ENCODE peak calls at places on chromosome 20, in nine cellular contexts. M is cardiac muscle cell; W is stomach; Q is stimulated activated CD4-positive, alpha-beta T cell treated with anti-CD3 and anti-CD28 coated beads, Interleukin-12 subunit alpha, Interleukin-12 subunit beta, amount 100 ng/mL, for 4 hours; H is NCI-H345; U is NCI-H774; A is right atrium auricular region; X is substantia nigra; V is left colon. E is an unnamed sample.

GRCh38 chr20:53949319-53949839 is 121.0 kb downstream of the BCAS1 start:
- DNase-seq in M (no peak), H (no peak), A (no peak), Q (peak), W (peak), U (no peak), V (peak), X (no peak), E (no peak)

GRCh38 chr20:32019156-32019510 is 8.9 kb downstream of the CCM2L start:
- DNase-seq in H (peak), A (no peak), V (peak), X (no peak), Q (no peak), W (no peak), U (peak), M (peak), E (no peak)

GRCh38 chr20:51172558-51173428 is 149.9 kb upstream of the KCNG1 start:
- DNase-seq in H (no peak), X (no peak), V (no peak), Q (no peak), M (no peak), A (peak), W (no peak), U (no peak), E (no peak)

GRCh38 chr20:10609276-10609675 is 64.5 kb downstream of the JAG1 start:
- DNase-seq in U (no peak), M (no peak), X (no peak), Q (no peak), A (peak), V (no peak), H (no peak), W (no peak), E (no peak)

GRCh38 chr20:57573893-57574292 is 13.0 kb downstream of the PCK1 start:
- DNase-seq in H (no peak), Q (no peak), U (no peak), W (no peak), X (no peak), M (no peak), A (no peak), V (no peak), E (no peak)

GRCh38 chr20:36613974-36614373 is 8.4 kb downstream of the RAB5IF start:
- DNase-seq in M (no peak), X (no peak), H (peak), A (no peak), W (peak), V (peak), Q (no peak), U (peak), E (no peak)

GRCh38 chr20:17473662-17474061 is 57.5 kb downstream of the BFSP1 start:
- DNase-seq in M (no peak), U (no peak), X (no peak), H (no peak), V (no peak), W (no peak), A (peak), Q (no peak), E (no peak)

GRCh38 chr20:51629399-51630058 is 87.0 kb upstream of the NFATC2 start:
- DNase-seq in W (no peak), A (no peak), X (no peak), V (no peak), Q (no peak), M (no peak), H (no peak), U (no peak), E (no peak)

GRCh38 chr20:37314617-37315292 is 25.3 kb downstream of the MANBAL start:
- DNase-seq in V (no peak), X (no peak), W (no peak), U (no peak), Q (no peak), H (no peak), A (no peak), M (no peak), E (no peak)

GRCh38 chr20:57398231-57398821 is 7.1 kb downstream of the RBM38 start:
- DNase-seq in M (no peak), W (peak), A (no peak), Q (peak), H (peak), U (peak), X (no peak), V (peak), E (no peak)

GRCh38 chr20:59821201-59821600 is 112.2 kb downstream of the SYCP2 start:
- DNase-seq in W (no peak), Q (no peak), H (no peak), A (no peak), U (no peak), V (no peak), X (no peak), M (no peak), E (peak)

GRCh38 chr20:36097751-36098151 is 56.8 kb upstream of the EPB41L1 start:
- DNase-seq in V (peak), M (no peak), X (no peak), A (no peak), H (no peak), U (peak), Q (no peak), W (peak), E (no peak)

GRCh38 chr20:2750343-2751251 is 49.8 kb downstream of the CPXM1 start:
- DNase-seq in X (no peak), U (no peak), V (peak), H (peak), Q (no peak), M (no peak), W (peak), A (peak), E (no peak)

GRCh38 chr20:57671662-57672061 is 38.2 kb downstream of the PMEPA1 start:
- DNase-seq in M (no peak), H (no peak), V (no peak), W (no peak), A (no peak), U (no peak), Q (no peak), X (no peak), E (no peak)

GRCh38 chr20:46978871-46979536 is 84.4 kb downstream of the EYA2 start:
- DNase-seq in W (no peak), V (no peak), U (no peak), X (no peak), H (no peak), Q (no peak), A (no peak), M (peak), E (no peak)

GRCh38 chr20:50625986-50626677 is 65.2 kb downstream of the RIPOR3 start:
- DNase-seq in V (peak), X (no peak), A (peak), W (peak), M (peak), H (peak), Q (peak), U (no peak), E (no peak)

GRCh38 chr20:49989234-49990065 is 6.7 kb downstream of the SNAI1 start:
- DNase-seq in A (peak), Q (no peak), H (no peak), U (no peak), V (no peak), W (no peak), X (no peak), M (no peak), E (no peak)

GRCh38 chr20:39851459-39851858 is 837.6 kb downstream of the MAFB start:
- DNase-seq in V (no peak), X (no peak), Q (no peak), W (no peak), H (no peak), M (no peak), U (no peak), A (no peak), E (no peak)

GRCh38 chr20:45407067-45407745 is 883 bp upstream of the DBNDD2 start:
- DNase-seq in A (peak), W (peak), X (no peak), Q (no peak), U (no peak), M (peak), H (peak), V (peak), E (no peak)

GRCh38 chr20:40706977-40707582 is 18.0 kb upstream of the MAFB start:
- DNase-seq in A (no peak), M (peak), W (no peak), H (no peak), V (no peak), X (no peak), U (no peak), Q (no peak), E (no peak)

GRCh38 chr20:62860924-62861691 is 514 bp downstream of the TCFL5 start:
- DNase-seq in U (no peak), W (no peak), A (no peak), X (no peak), H (peak), Q (peak), V (no peak), M (peak), E (no peak)

GRCh38 chr20:58213112-58213511 is 15.3 kb downstream of the ANKRD60 start:
- DNase-seq in H (peak), Q (no peak), A (no peak), U (no peak), V (no peak), X (peak), W (no peak), M (no peak), E (no peak)

GRCh38 chr20:14148042-14148441 is 152.7 kb downstream of the MACROD2 start:
- DNase-seq in V (no peak), A (no peak), X (no peak), M (no peak), U (no peak), Q (no peak), W (no peak), H (no peak), E (no peak)

GRCh38 chr20:41329435-41330342 is 10.9 kb upstream of the LPIN3 start:
- DNase-seq in W (peak), V (peak), U (no peak), M (no peak), A (peak), Q (peak), X (no peak), H (no peak), E (peak)

GRCh38 chr20:8860011-8860495 is 208.8 kb upstream of the PLCB4 start:
- DNase-seq in X (no peak), U (no peak), Q (no peak), A (no peak), H (no peak), M (no peak), V (no peak), W (no peak), E (no peak)

GRCh38 chr20:63977392-63978276 is 1.8 kb downstream of the SAMD10 start:
- DNase-seq in X (no peak), U (no peak), H (no peak), W (no peak), M (no peak), Q (peak), V (no peak), A (no peak), E (no peak)

GRCh38 chr20:14992961-14993360 is 655.5 kb upstream of the FLRT3 start:
- DNase-seq in M (no peak), Q (no peak), U (no peak), W (no peak), A (no peak), V (no peak), H (no peak), X (no peak), E (no peak)

E was measured in mesenteric fat pad.